ENCODE peak calls at places on chromosome 13, in ten cellular contexts. Z is CD4-positive, alpha-beta T cell; C is HL-60; G is HFF-Myc; N is thoracic aorta; I is cardiac fibroblast; H is fibroblast of pulmonary artery; W is dorsolateral prefrontal cortex; J is WTC11; Y is lower leg skin. X is an unnamed sample.

GRCh38 chr13:30103161-30103858 is 204.0 kb downstream of the KATNAL1 start:
- DNase-seq in G (no peak), C (peak; percentile 88), N (no peak), H (no peak), Z (no peak), W (no peak), I (no peak), J (no peak), Y (no peak), X (no peak)

GRCh38 chr13:111042661-111043226 is 72.4 kb upstream of the ARHGEF7 start:
- DNase-seq in Z (no peak), W (no peak), H (no peak), Y (peak; percentile 83), N (no peak), J (no peak), C (no peak), I (no peak), G (no peak), X (no peak)

GRCh38 chr13:59263531-59263930 is 900.2 kb downstream of the DIAPH3 start:
- DNase-seq in Z (no peak), W (no peak), I (no peak), C (no peak), Y (no peak), G (no peak), H (no peak), J (no peak), N (no peak), X (no peak)

GRCh38 chr13:96003304-96003703 is 49.9 kb downstream of the UGGT2 start:
- DNase-seq in Z (no peak), W (no peak), I (peak; percentile 53), C (no peak), H (peak; percentile 36), Y (no peak), G (no peak), J (no peak), N (no peak), X (no peak)

GRCh38 chr13:45297456-45298205 is 43.4 kb downstream of the TPT1 start:
- DNase-seq in I (no peak), W (no peak), N (no peak), C (no peak), H (no peak), J (no peak), Y (peak; percentile 53), Z (no peak), G (no peak), X (peak; percentile 16)

GRCh38 chr13:44668707-44669106 is 92.6 kb upstream of the TSC22D1 start:
- DNase-seq in W (no peak), Z (no peak), Y (no peak), G (no peak), I (peak; percentile 53), C (no peak), H (no peak), N (no peak), J (no peak), X (no peak)

GRCh38 chr13:101520672-101521071 is 68.2 kb downstream of the ITGBL1 start:
- DNase-seq in W (no peak), H (peak; percentile 53), N (no peak), C (no peak), G (peak; percentile 80), J (no peak), Y (no peak), I (peak; percentile 83), Z (no peak), X (peak; percentile 43)

GRCh38 chr13:38941353-38941945 is 49.2 kb downstream of the STOML3 start:
- DNase-seq in Z (no peak), H (peak; percentile 21), J (no peak), W (no peak), N (no peak), I (peak; percentile 27), C (no peak), G (no peak), Y (no peak), X (no peak)

GRCh38 chr13:26956532-26957142 is 196.1 kb upstream of the GPR12 start:
- DNase-seq in J (no peak), N (no peak), G (no peak), I (no peak), W (no peak), H (no peak), Z (no peak), Y (no peak), C (no peak), X (no peak)

GRCh38 chr13:45331981-45332830 is 8.8 kb downstream of the TPT1 start:
- DNase-seq in Y (no peak), W (no peak), N (no peak), H (peak; percentile 99), G (peak; percentile 73), Z (no peak), C (peak; percentile 55), J (no peak), I (peak; percentile 98), X (no peak)

GRCh38 chr13:31749929-31750328 is 10.6 kb downstream of the RXFP2 start:
- DNase-seq in C (no peak), I (peak; percentile 98), Y (no peak), N (no peak), G (peak; percentile 67), W (no peak), Z (no peak), H (peak; percentile 93), J (no peak), X (no peak)

GRCh38 chr13:30895773-30896172 is 10.3 kb upstream of the MEDAG start:
- DNase-seq in C (no peak), G (no peak), Y (peak; percentile 91), J (no peak), W (no peak), H (peak; percentile 97), I (peak; percentile 97), Z (no peak), N (peak; percentile 64), X (no peak)

GRCh38 chr13:44932850-44933251 is 56.4 kb downstream of the NUFIP1 start:
- DNase-seq in C (no peak), N (no peak), Y (no peak), G (no peak), I (peak; percentile 89), H (peak; percentile 92), J (no peak), Z (no peak), W (no peak), X (no peak)

GRCh38 chr13:27868639-27869435 is 51.0 kb upstream of the PDX1 start:
- DNase-seq in G (no peak), H (peak; percentile 22), W (no peak), Z (no peak), N (no peak), Y (no peak), I (peak; percentile 25), C (no peak), J (no peak), X (no peak)

GRCh38 chr13:54593504-54593903 is 1564.9 kb downstream of the OLFM4 start:
- DNase-seq in N (no peak), Z (no peak), J (no peak), G (no peak), I (no peak), Y (no peak), W (no peak), C (no peak), H (no peak), X (no peak)

GRCh38 chr13:50340566-50341287 is 325.5 kb downstream of the KCNRG start:
- DNase-seq in W (no peak), J (no peak), C (no peak), I (no peak), N (no peak), G (no peak), Y (no peak), H (no peak), Z (no peak), X (no peak)

GRCh38 chr13:20136781-20137703 is 23.8 kb downstream of the GJA3 start:
- DNase-seq in G (no peak), H (peak; percentile 14), C (peak; percentile 40), Y (no peak), I (no peak), W (no peak), J (peak; percentile 77), Z (no peak), N (no peak), X (peak; percentile 62)

GRCh38 chr13:50393641-50394040 is 378.4 kb downstream of the KCNRG start:
- DNase-seq in C (no peak), I (no peak), G (no peak), J (peak; percentile 66), W (no peak), Z (no peak), Y (no peak), N (no peak), H (peak; percentile 18), X (no peak)

GRCh38 chr13:95704510-95704909 is 27.6 kb downstream of the DNAJC3 start:
- DNase-seq in H (no peak), I (no peak), J (no peak), C (no peak), W (no peak), N (no peak), G (no peak), Z (no peak), Y (no peak), X (no peak)

GRCh38 chr13:22569830-22570229 is 610.9 kb upstream of the SGCG start:
- DNase-seq in J (no peak), N (no peak), Y (no peak), I (no peak), H (no peak), Z (no peak), W (no peak), C (no peak), G (no peak), X (no peak)
- TF ChIP-seq CTCF in J (no peak), N (no peak), Y (no peak), I (no peak), H (no peak), Z (no peak), W (no peak), C (no peak), G (no peak), X (no peak)

GRCh38 chr13:46992383-46992952 is 95.6 kb upstream of the HTR2A start:
- DNase-seq in G (no peak), H (peak; percentile 46), W (no peak), I (peak; percentile 50), J (no peak), Z (no peak), C (peak; percentile 21), N (no peak), Y (no peak), X (peak; percentile 12)
- TF ChIP-seq CTCF in G (peak; percentile 44), H (peak; percentile 54), W (no peak), I (peak; percentile 52), J (no peak), Z (no peak), C (peak; percentile 20), N (no peak), Y (no peak), X (no peak)

GRCh38 chr13:92967923-92968322 is 258.7 kb upstream of the GPC6 start:
- DNase-seq in H (peak; percentile 23), Y (no peak), N (no peak), W (no peak), I (peak; percentile 29), J (no peak), C (no peak), G (no peak), Z (no peak), X (no peak)
- TF ChIP-seq CTCF in H (peak; percentile 15), Y (no peak), N (no peak), W (no peak), I (peak; percentile 29), J (no peak), C (no peak), G (no peak), Z (no peak), X (no peak)

DNA sequence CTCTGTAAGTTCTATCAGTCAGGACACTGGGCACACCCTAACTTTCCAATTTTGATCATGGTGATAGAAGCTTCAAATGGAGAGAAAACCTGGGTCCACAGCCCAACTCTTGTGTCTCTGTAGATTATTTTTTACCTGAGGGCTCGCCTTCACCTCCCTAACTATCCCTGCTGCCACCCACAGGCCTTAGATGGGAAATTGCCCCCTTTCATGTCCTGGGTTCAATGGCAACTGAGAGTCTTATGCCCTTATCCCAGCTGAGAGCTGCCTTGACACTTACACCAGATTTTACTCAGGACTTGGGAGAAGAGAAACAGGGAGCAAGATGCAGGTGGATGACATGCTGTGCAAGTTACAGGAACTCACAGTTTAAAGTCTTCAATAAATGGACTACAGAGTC is 81.7 kb downstream of the RAP2A start:
- DNase-seq in I (no peak), Y (no peak), Z (no peak), H (no peak), W (no peak), N (no peak), C (no peak), G (no peak), J (no peak), X (no peak)
- TF ChIP-seq CTCF in I (no peak), Y (no peak), Z (no peak), H (no peak), W (no peak), N (no peak), C (no peak), G (no peak), J (no peak), X (no peak)